ENCODE peak calls at places on chromosomes 12 and 14, in seven cellular contexts. Q is uterus; H is fibroblast of lung; W is endodermal cell; D is neuronal stem cell; O is CD4-positive, CD25-positive, alpha-beta regulatory T cell; F is heart right ventricle. I is an unnamed sample.

GRCh38 chr14:22630486-22630885 is 13.7 kb downstream of the OR6J1 start:
- DNase-seq in Q (no peak), H (peak; percentile 92), W (no peak), D (no peak), O (no peak), F (no peak), I (no peak)

GRCh38 chr12:130162267-130162666 is at the start of gene FZD10:
- DNase-seq in Q (peak; percentile 38), H (no peak), W (peak; percentile 95), D (peak; percentile 77), O (no peak), F (peak; percentile 40), I (no peak)

GRCh38 chr12:122102331-122102730 is 23.8 kb downstream of the MLXIP start:
- DNase-seq in Q (no peak), H (peak; percentile 71), W (no peak), D (no peak), O (no peak), F (peak; percentile 70), I (no peak)

GRCh38 chr12:46908236-46908935 is 82.6 kb upstream of the SLC38A4 start:
- DNase-seq in Q (no peak), H (no peak), W (no peak), D (no peak), O (no peak), F (no peak), I (no peak)

GRCh38 chr14:93984070-93984469 is 7.7 kb upstream of the ASB2 start:
- DNase-seq in Q (no peak), H (no peak), W (peak; percentile 72), D (no peak), O (no peak), F (no peak), I (no peak)

GRCh38 chr12:92132282-92132681 is 13.4 kb downstream of the BTG1 start:
- DNase-seq in Q (no peak), H (no peak), W (no peak), D (no peak), O (peak; percentile 72), F (no peak), I (no peak)

GRCh38 chr12:30692470-30692869 is 3.2 kb downstream of the IPO8 start:
- DNase-seq in Q (peak; percentile 28), H (peak; percentile 37), W (no peak), D (no peak), O (no peak), F (no peak), I (no peak)

GRCh38 chr12:122026706-122027328 is 5.1 kb downstream of the BCL7A start:
- DNase-seq in Q (no peak), H (no peak), W (peak; percentile 62), D (no peak), O (no peak), F (no peak), I (no peak)

GRCh38 chr12:21551811-21552469 is 25.8 kb downstream of the SPX start:
- DNase-seq in Q (no peak), H (peak; percentile 60), W (no peak), D (no peak), O (no peak), F (peak; percentile 51), I (no peak)

GRCh38 chr12:23767834-23768233 is 181.6 kb downstream of the SOX5 start:
- DNase-seq in Q (no peak), H (no peak), W (no peak), D (no peak), O (no peak), F (no peak), I (no peak)

GRCh38 chr12:115294443-115295133 is 610.6 kb upstream of the TBX3 start:
- DNase-seq in Q (peak; percentile 22), H (peak; percentile 43), W (no peak), D (no peak), O (no peak), F (no peak), I (no peak)

GRCh38 chr14:92917041-92917940 is 5.7 kb upstream of the CHGA start:
- DNase-seq in Q (no peak), H (no peak), W (no peak), D (no peak), O (no peak), F (no peak), I (no peak)

GRCh38 chr12:114013601-114014345 is 47.6 kb upstream of the RBM19 start:
- DNase-seq in Q (no peak), H (peak; percentile 47), W (peak; percentile 91), D (peak; percentile 51), O (peak; percentile 2), F (peak; percentile 6), I (no peak)

GRCh38 chr14:78345346-78345745 is 175.2 kb downstream of the NRXN3 start:
- DNase-seq in Q (no peak), H (no peak), W (no peak), D (no peak), O (no peak), F (no peak), I (no peak)

GRCh38 chr12:128911861-128912260 is 58.6 kb downstream of the GLT1D1 start:
- DNase-seq in Q (no peak), H (no peak), W (peak; percentile 36), D (no peak), O (no peak), F (no peak), I (no peak)

GRCh38 chr12:46523863-46524770 is 151.5 kb upstream of the SLC38A2 start:
- DNase-seq in Q (peak; percentile 34), H (peak; percentile 85), W (no peak), D (no peak), O (peak; percentile 87), F (no peak), I (peak; percentile 71)

GRCh38 chr14:71554959-71555612 is 377.1 kb upstream of the RGS6 start:
- DNase-seq in Q (no peak), H (no peak), W (no peak), D (no peak), O (no peak), F (no peak), I (no peak)

GRCh38 chr12:48995061-48995879 is 3.9 kb downstream of the DDN start:
- DNase-seq in Q (peak; percentile 61), H (peak; percentile 79), W (peak; percentile 99), D (peak; percentile 74), O (no peak), F (peak; percentile 80), I (no peak)

GRCh38 chr14:72616811-72617210 is 277.1 kb downstream of the DPF3 start:
- DNase-seq in Q (no peak), H (no peak), W (no peak), D (no peak), O (no peak), F (no peak), I (no peak)

GRCh38 chr14:72614365-72614764 is 279.5 kb downstream of the DPF3 start:
- DNase-seq in Q (no peak), H (no peak), W (peak; percentile 29), D (no peak), O (no peak), F (no peak), I (no peak)

GRCh38 chr14:72614891-72615410 is 278.9 kb downstream of the DPF3 start:
- DNase-seq in Q (no peak), H (no peak), W (peak; percentile 29), D (no peak), O (no peak), F (no peak), I (no peak)

GRCh38 chr14:72616294-72616693 is 277.6 kb downstream of the DPF3 start:
- DNase-seq in Q (no peak), H (peak; percentile 86), W (no peak), D (no peak), O (no peak), F (no peak), I (no peak)

GRCh38 chr14:72615511-72616121 is 278.3 kb downstream of the DPF3 start:
- DNase-seq in Q (no peak), H (peak; percentile 26), W (peak; percentile 40), D (no peak), O (no peak), F (no peak), I (no peak)
- H3K27me3 ChIP-seq in Q (no peaks in the 10 kb centered on the region), H (no peaks in the 10 kb centered on the region), W (no peaks in the 10 kb centered on the region), D (no peaks in the 10 kb centered on the region), O (no peaks in the 10 kb centered on the region), F (no peaks in the 10 kb centered on the region), I (no peaks in the 10 kb centered on the region)

GRCh38 chr12:96442906-96443305 is 42.7 kb upstream of the CDK17 start:
- DNase-seq in Q (no peak), H (no peak), W (no peak), D (no peak), O (no peak), F (no peak), I (no peak)

GRCh38 chr12:96444403-96444802 is 44.2 kb upstream of the CDK17 start:
- DNase-seq in Q (no peak), H (no peak), W (no peak), D (no peak), O (no peak), F (no peak), I (no peak)

GRCh38 chr12:96445743-96446655 is 43.4 kb upstream of the CFAP54 start:
- DNase-seq in Q (peak; percentile 36), H (peak; percentile 97), W (no peak), D (no peak), O (peak; percentile 94), F (peak; percentile 69), I (peak; percentile 50)

GRCh38 chr12:96438330-96438729 is 38.1 kb upstream of the CDK17 start:
- DNase-seq in Q (no peak), H (no peak), W (no peak), D (no peak), O (no peak), F (no peak), I (no peak)

GRCh38 chr12:96441811-96442210 is 41.6 kb upstream of the CDK17 start:
- DNase-seq in Q (no peak), H (no peak), W (no peak), D (no peak), O (no peak), F (no peak), I (no peak)
- H3K4me1 ChIP-seq in Q (no peaks in the 10 kb centered on the region), H (peaks cover 20% of the 10 kb centered on the region), W (no peaks in the 10 kb centered on the region), D (no peaks in the 10 kb centered on the region), O (peaks cover 22% of the 10 kb centered on the region), F (peaks cover 12% of the 10 kb centered on the region), I (peaks cover 19% of the 10 kb centered on the region)

GRCh38 chr12:58750484-58750883 is 169.8 kb downstream of the LRIG3 start:
- DNase-seq in Q (no peak), H (peak; percentile 98), W (no peak), D (no peak), O (no peak), F (no peak), I (no peak)
- H3K27ac ChIP-seq in Q (no peak overlapping the region), H (no peak overlapping the region), W (no peak overlapping the region), D (no peak overlapping the region), O (no peak overlapping the region), F (no peak overlapping the region), I (no peak overlapping the region)

GRCh38 chr14:101088714-101089113 is 185.2 kb upstream of the RTL1 start:
- DNase-seq in Q (no peak), H (no peak), W (no peak), D (no peak), O (no peak), F (no peak), I (no peak)

GRCh38 chr14:101088395-101088667 is 184.8 kb upstream of the RTL1 start:
- DNase-seq in Q (no peak), H (no peak), W (peak; percentile 14), D (no peak), O (no peak), F (no peak), I (no peak)

GRCh38 chr14:101087614-101088394 is 184.3 kb upstream of the RTL1 start:
- DNase-seq in Q (no peak), H (peak; percentile 27), W (no peak), D (no peak), O (no peak), F (no peak), I (no peak)

GRCh38 chr14:101084436-101084826 is 180.9 kb upstream of the RTL1 start:
- DNase-seq in Q (no peak), H (no peak), W (no peak), D (no peak), O (no peak), F (no peak), I (peak; percentile 9)

GRCh38 chr14:101086926-101087325 is 183.4 kb upstream of the RTL1 start:
- DNase-seq in Q (no peak), H (no peak), W (no peak), D (no peak), O (no peak), F (no peak), I (no peak)
- H3K27me3 ChIP-seq in Q (no peaks in the 10 kb centered on the region), H (peaks cover 2% of the 10 kb centered on the region), W (no peaks in the 10 kb centered on the region), D (no peaks in the 10 kb centered on the region), O (no peaks in the 10 kb centered on the region), F (peaks cover 10% of the 10 kb centered on the region), I (no peaks in the 10 kb centered on the region)